ENCODE peak calls at places on chromosome 21, in five cellular contexts. One of them, this sample, is unnamed.
A peak's percentile ranks its signal among the peaks of the same experiment; 100 is the strongest.

GRCh38 chr21:26966978-26967913 is at the start of gene ADAMTS5:
- DNase-seq in heart left ventricle: peak; percentile 45
- DNase-seq in tibial nerve: no peak
- DNase-seq in esophagus squamous epithelium: no peak
- DNase-seq in endothelial cell of umbilical vein: peak; percentile 15
- DNase-seq in this sample: peak; percentile 15

GRCh38 chr21:37521658-37522057 is 155.1 kb downstream of the DYRK1A start:
- DNase-seq in tibial nerve: no peak
- DNase-seq in heart left ventricle: no peak
- DNase-seq in esophagus squamous epithelium: no peak
- DNase-seq in endothelial cell of umbilical vein: no peak
- DNase-seq in this sample: no peak

GRCh38 chr21:39037807-39038405 is 145.3 kb downstream of the PSMG1 start:
- DNase-seq in endothelial cell of umbilical vein: peak; percentile 35
- DNase-seq in tibial nerve: no peak
- DNase-seq in esophagus squamous epithelium: no peak
- DNase-seq in heart left ventricle: no peak
- DNase-seq in this sample: no peak

GRCh38 chr21:35084869-35085268 is 35.8 kb upstream of the RUNX1 start:
- DNase-seq in heart left ventricle: no peak
- DNase-seq in tibial nerve: no peak
- DNase-seq in esophagus squamous epithelium: no peak
- DNase-seq in endothelial cell of umbilical vein: peak; percentile 73
- DNase-seq in this sample: no peak

GRCh38 chr21:43609501-43610340 is 49.6 kb downstream of the HSF2BP start:
- DNase-seq in esophagus squamous epithelium: no peak
- DNase-seq in heart left ventricle: no peak
- DNase-seq in endothelial cell of umbilical vein: peak; percentile 93
- DNase-seq in tibial nerve: no peak
- DNase-seq in this sample: peak; percentile 71

GRCh38 chr21:30463713-30464112 is 16.5 kb downstream of the KRTAP19-1 start:
- DNase-seq in endothelial cell of umbilical vein: no peak
- DNase-seq in tibial nerve: no peak
- DNase-seq in heart left ventricle: no peak
- DNase-seq in esophagus squamous epithelium: no peak
- DNase-seq in this sample: no peak

GRCh38 chr21:30718239-30718909 is at the start of gene KRTAP21-3:
- DNase-seq in endothelial cell of umbilical vein: no peak
- DNase-seq in esophagus squamous epithelium: no peak
- DNase-seq in tibial nerve: no peak
- DNase-seq in heart left ventricle: no peak
- DNase-seq in this sample: no peak

GRCh38 chr21:28444567-28444966 is 548.1 kb downstream of the LTN1 start:
- DNase-seq in tibial nerve: no peak
- DNase-seq in heart left ventricle: no peak
- DNase-seq in endothelial cell of umbilical vein: no peak
- DNase-seq in esophagus squamous epithelium: no peak
- DNase-seq in this sample: no peak

GRCh38 chr21:37195078-37195477 is 72.1 kb downstream of the VPS26C start:
- DNase-seq in tibial nerve: no peak
- DNase-seq in esophagus squamous epithelium: no peak
- DNase-seq in heart left ventricle: no peak
- DNase-seq in endothelial cell of umbilical vein: no peak
- DNase-seq in this sample: no peak

GRCh38 chr21:15592271-15592860 is 137.4 kb upstream of the USP25 start:
- DNase-seq in endothelial cell of umbilical vein: peak; percentile 65
- DNase-seq in heart left ventricle: no peak
- DNase-seq in esophagus squamous epithelium: no peak
- DNase-seq in tibial nerve: no peak
- DNase-seq in this sample: no peak

GRCh38 chr21:31623664-31624063 is 35.8 kb upstream of the SOD1 start:
- DNase-seq in endothelial cell of umbilical vein: peak; percentile 8
- DNase-seq in esophagus squamous epithelium: no peak
- DNase-seq in heart left ventricle: no peak
- DNase-seq in tibial nerve: no peak
- DNase-seq in this sample: no peak

GRCh38 chr21:15057290-15057689 is 7.5 kb downstream of the NRIP1 start:
- DNase-seq in heart left ventricle: no peak
- DNase-seq in esophagus squamous epithelium: no peak
- DNase-seq in tibial nerve: no peak
- DNase-seq in endothelial cell of umbilical vein: no peak
- DNase-seq in this sample: peak; percentile 46

GRCh38 chr21:46545363-46545762 is 59.5 kb downstream of the S100B start:
- DNase-seq in heart left ventricle: no peak
- DNase-seq in esophagus squamous epithelium: no peak
- DNase-seq in endothelial cell of umbilical vein: no peak
- DNase-seq in tibial nerve: no peak
- DNase-seq in this sample: no peak

GRCh38 chr21:41111681-41112080 is 56.3 kb upstream of the BACE2 start:
- DNase-seq in endothelial cell of umbilical vein: no peak
- DNase-seq in heart left ventricle: no peak
- DNase-seq in esophagus squamous epithelium: no peak
- DNase-seq in tibial nerve: no peak
- DNase-seq in this sample: no peak
- TF ChIP-seq POLR2A in endothelial cell of umbilical vein: no peak
- TF ChIP-seq POLR2A in heart left ventricle: no peak
- TF ChIP-seq POLR2A in esophagus squamous epithelium: no peak
- TF ChIP-seq POLR2A in tibial nerve: no peak
- TF ChIP-seq POLR2A in this sample: no peak

DNA sequence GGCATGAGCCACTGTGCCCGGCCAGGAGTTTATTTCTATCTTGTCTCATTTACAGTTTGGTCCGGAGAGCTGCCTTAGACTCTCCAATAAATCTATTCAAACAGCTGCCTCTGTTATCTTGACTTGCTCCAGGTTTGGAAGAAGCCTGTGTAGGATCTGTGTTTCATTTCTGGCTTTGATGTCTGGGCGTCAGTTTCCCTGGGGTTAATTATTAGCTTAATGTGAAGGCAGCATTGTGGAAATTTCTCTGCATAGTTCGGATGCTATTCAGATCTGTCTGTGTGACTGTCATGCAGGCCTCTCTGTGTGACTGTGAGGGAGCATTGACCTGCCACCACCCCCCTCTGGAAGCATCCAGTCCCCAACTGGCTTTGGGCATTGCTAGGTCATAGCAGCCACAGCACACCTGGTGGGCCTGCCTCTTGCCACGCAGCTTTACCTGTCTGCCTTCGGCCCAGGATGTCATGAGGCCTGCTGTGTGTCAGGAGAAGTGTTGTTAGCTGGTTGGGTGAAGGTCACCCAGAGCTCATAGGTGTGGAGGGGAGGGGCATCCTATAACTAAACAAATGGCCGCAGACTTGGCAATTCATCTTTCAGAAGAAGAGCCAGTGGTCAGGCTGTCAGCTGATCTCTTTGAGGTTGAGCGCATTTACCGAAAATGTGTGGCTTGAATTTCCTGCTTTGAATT is 9.8 kb downstream of the IFNGR2 start:
- DNase-seq in esophagus squamous epithelium: no peak
- DNase-seq in endothelial cell of umbilical vein: no peak
- DNase-seq in tibial nerve: no peak
- DNase-seq in heart left ventricle: no peak
- DNase-seq in this sample: peak; percentile 58
- TF ChIP-seq POLR2A in esophagus squamous epithelium: no peak
- TF ChIP-seq POLR2A in endothelial cell of umbilical vein: no peak
- TF ChIP-seq POLR2A in tibial nerve: no peak
- TF ChIP-seq POLR2A in heart left ventricle: no peak
- TF ChIP-seq POLR2A in this sample: no peak

DNA sequence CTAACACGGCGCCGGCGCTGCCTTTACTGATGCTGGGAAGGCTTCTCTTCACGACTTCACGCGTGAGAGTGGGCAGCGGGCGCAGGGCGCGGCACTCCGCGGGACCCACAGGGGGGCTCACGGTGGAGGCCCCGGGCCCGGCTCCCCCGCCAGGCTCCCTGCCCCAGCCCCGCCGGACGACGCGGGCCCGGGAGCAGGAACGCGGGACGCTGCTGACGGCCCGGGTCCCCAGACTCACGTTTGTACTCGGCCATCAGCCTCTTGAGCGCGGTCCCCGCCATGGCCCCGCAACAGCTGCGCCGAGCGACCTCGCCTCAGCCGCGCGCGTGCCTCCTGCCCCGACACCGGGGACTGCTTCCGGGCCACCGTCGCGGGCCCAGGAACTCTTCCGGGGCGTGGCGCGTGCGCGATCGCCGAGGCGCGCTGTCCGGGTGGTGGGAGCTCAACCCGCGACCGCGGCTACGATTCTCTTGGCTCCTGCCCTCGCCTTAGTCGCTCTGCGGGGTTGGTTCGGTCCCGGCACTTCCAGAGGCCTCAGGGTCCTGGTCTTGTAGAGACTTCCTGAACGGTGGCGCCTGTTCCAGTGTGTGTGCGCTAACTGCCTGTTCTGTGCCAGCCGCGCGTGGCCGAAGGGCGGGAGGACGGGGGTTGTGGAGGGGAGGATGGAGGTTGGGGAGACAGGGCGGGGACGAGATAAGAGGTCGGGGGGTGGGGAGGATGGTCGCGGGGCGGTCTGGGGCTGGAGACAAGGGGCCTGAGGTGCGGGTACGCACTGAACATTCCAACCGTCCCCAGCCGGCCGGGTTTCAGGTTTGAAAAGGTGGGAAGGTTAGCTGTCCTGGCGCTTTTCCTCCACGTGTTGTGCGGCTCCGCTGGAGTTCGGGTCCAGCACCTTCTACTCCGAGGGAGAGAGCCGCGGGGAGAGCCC is at the start of gene UBE2G2:
- DNase-seq in esophagus squamous epithelium: no peak
- DNase-seq in endothelial cell of umbilical vein: peak; percentile 80
- DNase-seq in heart left ventricle: peak; percentile 88
- DNase-seq in tibial nerve: no peak
- DNase-seq in this sample: peak; percentile 84
- TF ChIP-seq POLR2A in esophagus squamous epithelium: peak; percentile 74
- TF ChIP-seq POLR2A in endothelial cell of umbilical vein: peak; percentile 74
- TF ChIP-seq POLR2A in heart left ventricle: peak; percentile 83
- TF ChIP-seq POLR2A in tibial nerve: no peak
- TF ChIP-seq POLR2A in this sample: peak; percentile 59

GRCh38 chr21:41593784-41594138 is 85.8 kb upstream of the TMPRSS2 start:
- DNase-seq in endothelial cell of umbilical vein: no peak
- DNase-seq in esophagus squamous epithelium: no peak
- DNase-seq in heart left ventricle: no peak
- DNase-seq in tibial nerve: no peak
- DNase-seq in this sample: no peak

GRCh38 chr21:41597811-41598231 is 89.9 kb upstream of the TMPRSS2 start:
- DNase-seq in esophagus squamous epithelium: no peak
- DNase-seq in tibial nerve: no peak
- DNase-seq in heart left ventricle: no peak
- DNase-seq in endothelial cell of umbilical vein: no peak
- DNase-seq in this sample: no peak

GRCh38 chr21:41598561-41599511 is 90.9 kb upstream of the TMPRSS2 start:
- DNase-seq in tibial nerve: no peak
- DNase-seq in endothelial cell of umbilical vein: no peak
- DNase-seq in esophagus squamous epithelium: no peak
- DNase-seq in heart left ventricle: peak; percentile 6
- DNase-seq in this sample: no peak

GRCh38 chr21:41597227-41597626 is 89.3 kb upstream of the TMPRSS2 start:
- DNase-seq in tibial nerve: no peak
- DNase-seq in endothelial cell of umbilical vein: no peak
- DNase-seq in heart left ventricle: no peak
- DNase-seq in esophagus squamous epithelium: no peak
- DNase-seq in this sample: no peak

GRCh38 chr21:41596241-41596925 is 88.4 kb upstream of the TMPRSS2 start:
- DNase-seq in endothelial cell of umbilical vein: no peak
- DNase-seq in tibial nerve: no peak
- DNase-seq in heart left ventricle: no peak
- DNase-seq in esophagus squamous epithelium: no peak
- DNase-seq in this sample: no peak
- TF ChIP-seq POLR2A in endothelial cell of umbilical vein: no peak
- TF ChIP-seq POLR2A in tibial nerve: no peak
- TF ChIP-seq POLR2A in heart left ventricle: no peak
- TF ChIP-seq POLR2A in esophagus squamous epithelium: no peak
- TF ChIP-seq POLR2A in this sample: no peak

This sample was measured in transverse colon.